ENCODE peak calls at places on chromosomes 1 and 21, in four cellular contexts. K is SK-N-SH, A is HCT116, P is K562. S is an unnamed sample.
A peak's percentile ranks its signal among the peaks of the same experiment; 100 is the strongest.

GRCh38 chr1:115838426-115838804 is 2.5 kb downstream of the NHLH2 start:
- DNase-seq in K (peak; percentile 21), P (no peak), A (no peak), S (no peak)

GRCh38 chr1:202159534-202160371 is 649 bp downstream of the PTPN7 start:
- DNase-seq in P (peak; percentile 89), A (no peak), K (no peak), S (no peak)

GRCh38 chr1:66197120-66197519 is 336.8 kb upstream of the SGIP1 start:
- DNase-seq in A (no peak), K (no peak), P (no peak), S (no peak)

GRCh38 chr1:172449012-172449584 is 5.2 kb upstream of the PIGC start:
- DNase-seq in P (peak; percentile 27), K (no peak), A (no peak), S (no peak)

GRCh38 chr1:2480986-2481364 is 4.9 kb downstream of the PLCH2 start:
- DNase-seq in P (no peak), A (no peak), K (peak; percentile 88), S (no peak)

GRCh38 chr21:45870421-45870820 is 111.1 kb upstream of the COL6A1 start:
- DNase-seq in A (no peak), P (no peak), K (no peak), S (no peak)

GRCh38 chr1:4468386-4468785 is 186.0 kb upstream of the AJAP1 start:
- DNase-seq in K (no peak), P (no peak), A (no peak), S (no peak)

GRCh38 chr1:224623743-224624333 is 7.7 kb downstream of the CNIH3 start:
- DNase-seq in K (no peak), A (no peak), P (no peak), S (peak; percentile 75)

GRCh38 chr1:4128616-4129015 is 228.5 kb upstream of the C1orf174 start:
- DNase-seq in A (no peak), P (no peak), K (no peak), S (no peak)

GRCh38 chr1:215932558-215932957 is 365.5 kb downstream of the KCTD3 start:
- DNase-seq in A (no peak), P (no peak), K (peak; percentile 10), S (no peak)

GRCh38 chr1:94039514-94039870 is 81.5 kb downstream of the ABCA4 start:
- DNase-seq in A (peak; percentile 56), K (peak; percentile 74), P (peak; percentile 78), S (peak; percentile 47)

GRCh38 chr1:151069103-151069486 is 1.5 kb upstream of the GABPB2 start:
- DNase-seq in K (no peak), P (no peak), A (no peak), S (no peak)

GRCh38 chr1:48644950-48645605 is 131.6 kb downstream of the BEND5 start:
- DNase-seq in P (no peak), K (no peak), A (no peak), S (no peak)

GRCh38 chr1:39902121-39902807 is 547 bp upstream of the MYCL start:
- DNase-seq in P (peak; percentile 87), K (peak; percentile 85), A (peak; percentile 70), S (no peak)

GRCh38 chr1:244834596-244835275 is 722 bp upstream of the COX20 start:
- DNase-seq in P (peak; percentile 93), K (peak; percentile 97), A (peak; percentile 75), S (peak; percentile 69)

GRCh38 chr1:17551755-17552234 is 12.3 kb downstream of the ARHGEF10L start:
- DNase-seq in A (no peak), K (peak; percentile 89), P (no peak), S (no peak)

GRCh38 chr1:175906370-175906769 is 163.0 kb upstream of the TNR start:
- DNase-seq in A (no peak), K (no peak), P (no peak), S (no peak)

GRCh38 chr1:150973258-150973825 is 1.3 kb downstream of the CERS2 start:
- DNase-seq in A (no peak), K (peak; percentile 58), P (peak; percentile 59), S (no peak)

GRCh38 chr1:217393901-217394300 is 237.0 kb downstream of the GPATCH2 start:
- DNase-seq in A (no peak), K (no peak), P (no peak), S (no peak)

GRCh38 chr1:234659538-234659937 is 49.6 kb upstream of the IRF2BP2 start:
- DNase-seq in P (peak; percentile 45), A (peak; percentile 69), K (no peak), S (no peak)

GRCh38 chr1:230383425-230383824 is 42.7 kb downstream of the PGBD5 start:
- DNase-seq in K (no peak), A (no peak), P (no peak), S (no peak)

GRCh38 chr1:230385930-230386329 is 40.2 kb downstream of the PGBD5 start:
- DNase-seq in K (no peak), A (no peak), P (no peak), S (no peak)

GRCh38 chr1:230385173-230385480 is 41.0 kb downstream of the PGBD5 start:
- DNase-seq in K (no peak), P (no peak), A (no peak), S (no peak)

GRCh38 chr1:230386863-230387262 is 39.3 kb downstream of the PGBD5 start:
- DNase-seq in A (no peak), P (no peak), K (no peak), S (no peak)

DNA sequence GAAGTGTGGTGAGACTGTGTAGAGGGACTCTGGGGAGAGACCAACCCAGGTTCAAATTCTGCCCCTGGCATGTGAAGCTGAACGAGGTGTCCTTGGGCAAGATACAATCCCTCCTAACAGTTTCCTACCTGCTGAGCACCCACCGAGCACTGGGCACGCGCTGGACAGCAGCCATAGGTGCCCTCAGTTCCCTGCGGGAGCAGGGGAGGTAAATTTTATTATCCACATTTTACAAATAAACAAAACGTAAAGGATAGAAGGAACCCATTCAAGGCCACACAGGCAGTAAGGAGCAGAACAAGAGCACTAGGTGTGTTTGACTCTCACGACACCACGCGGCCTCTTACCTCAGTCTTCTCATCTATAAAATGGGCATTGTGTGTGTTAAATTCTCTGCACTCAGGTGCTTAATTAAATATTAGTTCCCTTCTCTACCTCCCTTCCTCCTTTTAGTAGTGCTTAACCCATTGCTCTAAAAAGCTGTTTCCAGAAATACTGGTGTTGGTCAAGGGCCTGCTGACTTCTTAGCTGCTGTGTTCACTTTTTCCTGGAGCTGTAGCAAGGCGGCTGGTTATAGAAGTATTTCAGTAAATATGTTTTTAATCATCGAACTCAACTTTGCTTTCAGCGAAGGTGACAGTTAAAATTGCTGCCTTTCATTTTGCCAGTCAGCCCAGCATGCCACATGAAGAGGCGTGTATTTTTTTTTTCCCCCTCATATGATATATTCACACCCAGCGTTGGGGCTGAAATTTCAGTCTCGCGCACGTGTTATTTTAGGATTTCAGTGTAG is 41.6 kb downstream of the PGBD5 start:
- DNase-seq in P (no peak), K (no peak), A (no peak), S (no peak)
- H3K4me1 ChIP-seq in P (no peaks in the 10 kb centered on the region), K (peaks cover 32% of the 10 kb centered on the region), A (peaks cover 7% of the 10 kb centered on the region), S (no peaks in the 10 kb centered on the region)

DNA sequence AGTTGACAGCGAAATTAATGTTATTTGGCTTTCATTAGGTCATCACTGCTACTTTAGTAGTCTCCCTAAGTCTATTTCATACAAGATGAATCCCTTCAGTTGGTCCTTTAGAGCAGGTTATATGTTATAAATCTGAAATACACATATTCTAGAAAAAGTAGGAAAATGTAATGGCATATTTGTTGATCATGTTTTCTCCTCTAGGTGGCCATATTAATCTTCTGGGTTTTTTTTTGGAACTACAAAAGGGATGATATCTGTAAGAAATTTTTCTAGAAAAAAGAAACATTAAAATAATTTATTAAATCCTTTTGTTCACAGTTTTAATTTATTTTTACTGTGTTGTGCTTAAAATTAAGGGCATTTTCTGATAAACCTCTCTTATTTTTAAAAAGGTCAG is 87.9 kb downstream of the SYT14 start:
- DNase-seq in A (no peak), P (no peak), K (no peak), S (no peak)
- TF ChIP-seq CTCF in A (no peak), P (no peak), K (peak; percentile 48), S (no peak)

DNA sequence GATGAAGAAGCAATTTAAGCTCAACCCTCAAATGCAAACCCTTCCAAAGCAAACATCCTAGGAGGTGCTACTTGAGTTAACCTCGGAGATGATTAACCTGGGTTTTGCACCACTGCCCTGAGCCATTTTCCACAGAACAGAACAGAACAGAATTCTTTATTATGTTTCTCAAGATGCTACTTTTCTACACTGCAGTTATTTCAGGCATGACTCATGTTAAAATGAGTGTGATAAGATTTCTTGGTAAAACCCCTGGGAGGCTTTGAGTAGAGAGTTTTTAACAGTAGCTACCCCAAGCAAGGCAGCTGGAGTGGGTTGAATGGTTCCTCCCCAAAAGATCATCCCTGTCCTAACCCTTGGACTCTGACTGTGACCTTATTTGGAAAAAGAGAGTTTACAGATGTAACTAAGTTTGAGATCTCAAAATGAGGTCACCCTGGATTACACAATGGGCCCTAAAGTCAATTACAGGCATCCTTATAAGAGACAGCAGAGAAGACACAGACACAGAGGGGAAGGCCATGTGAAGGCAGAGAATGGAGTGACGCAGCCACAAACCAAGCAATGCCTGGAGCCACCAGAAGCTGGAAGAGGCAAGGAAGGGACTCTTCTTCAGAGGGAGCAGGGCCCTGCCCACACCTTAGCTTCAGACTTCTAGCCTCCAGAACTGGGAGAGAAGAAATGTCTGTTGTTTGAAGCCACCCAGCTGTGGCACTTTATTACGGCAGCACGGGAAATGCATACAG is 153.4 kb downstream of the ETS2 start:
- DNase-seq in A (no peak), P (peak; percentile 15), K (no peak), S (no peak)
- TF ChIP-seq REST in A (no peak), P (no peak), K (no peak), S (no peak)

GRCh38 chr1:109919271-109919670 is 8.6 kb downstream of the CSF1 start:
- DNase-seq in A (no peak), K (no peak), P (no peak), S (no peak)

GRCh38 chr1:109917429-109918076 is 6.9 kb downstream of the CSF1 start:
- DNase-seq in P (no peak), K (no peak), A (no peak), S (no peak)

GRCh38 chr1:109922326-109922725 is 11.7 kb downstream of the CSF1 start:
- DNase-seq in A (no peak), K (no peak), P (no peak), S (no peak)

GRCh38 chr1:109918077-109918606 is 7.5 kb downstream of the CSF1 start:
- DNase-seq in A (no peak), K (no peak), P (peak; percentile 95), S (no peak)

DNA sequence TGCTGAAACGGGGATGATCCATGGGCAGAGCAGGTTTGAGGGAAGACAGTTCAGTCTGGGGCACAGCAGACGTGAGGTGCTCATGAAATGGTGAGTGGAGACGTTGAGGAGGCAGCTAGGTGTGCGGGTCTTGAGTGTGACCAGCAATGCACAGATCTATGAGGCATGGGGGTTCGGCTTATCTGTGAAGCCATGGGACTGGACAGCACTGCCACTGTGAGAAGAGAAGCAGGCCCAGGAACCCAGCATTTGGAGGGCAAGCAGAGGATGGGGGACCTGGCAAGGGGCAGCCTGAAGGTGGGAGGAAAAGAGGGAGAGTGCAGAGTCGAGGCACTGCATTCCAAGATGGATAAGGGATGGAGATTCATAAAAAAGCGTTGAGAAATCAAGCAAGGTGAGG is 8.0 kb downstream of the CSF1 start:
- DNase-seq in P (no peak), K (no peak), A (no peak), S (no peak)
- H3K4me1 ChIP-seq in P (peaks cover 39% of the 10 kb centered on the region), K (peaks cover 15% of the 10 kb centered on the region), A (no peaks in the 10 kb centered on the region), S (peaks cover 93% of the 10 kb centered on the region)